ENCODE peak calls at places on chromosomes 12 and 14, in four cellular contexts. One of them, this sample, is unnamed.

GRCh38 chr12:15831315-15831993 is 42.3 kb upstream of the EPS8 start:
- DNase-seq in esophagus squamous epithelium: no peak
- DNase-seq in nephron progenitor cell: no peak
- DNase-seq in IMR-90: no peak
- DNase-seq in this sample: no peak

GRCh38 chr12:3122841-3123678 is 45.9 kb downstream of the TSPAN9 start:
- DNase-seq in esophagus squamous epithelium: no peak
- DNase-seq in nephron progenitor cell: no peak
- DNase-seq in IMR-90: peak
- DNase-seq in this sample: no peak

GRCh38 chr14:22996823-22997301 is 13.1 kb downstream of the C14orf93 start:
- DNase-seq in esophagus squamous epithelium: no peak
- DNase-seq in nephron progenitor cell: peak
- DNase-seq in IMR-90: no peak
- DNase-seq in this sample: no peak

GRCh38 chr12:101608301-101609133 is 13.7 kb downstream of the MYBPC1 start:
- DNase-seq in esophagus squamous epithelium: no peak
- DNase-seq in nephron progenitor cell: no peak
- DNase-seq in IMR-90: no peak
- DNase-seq in this sample: no peak

GRCh38 chr14:47277703-47278102 is 397.7 kb downstream of the MDGA2 start:
- DNase-seq in esophagus squamous epithelium: no peak
- DNase-seq in nephron progenitor cell: no peak
- DNase-seq in IMR-90: no peak
- DNase-seq in this sample: no peak

GRCh38 chr12:96534339-96534738 is 45.0 kb downstream of the CFAP54 start:
- DNase-seq in esophagus squamous epithelium: no peak
- DNase-seq in nephron progenitor cell: no peak
- DNase-seq in IMR-90: no peak
- DNase-seq in this sample: no peak

GRCh38 chr12:51441583-51441982 is 17.0 kb downstream of the SLC4A8 start:
- DNase-seq in esophagus squamous epithelium: no peak
- DNase-seq in nephron progenitor cell: no peak
- DNase-seq in IMR-90: peak
- DNase-seq in this sample: no peak

GRCh38 chr12:49854976-49855375 is 12.1 kb upstream of the BCDIN3D start:
- DNase-seq in esophagus squamous epithelium: no peak
- DNase-seq in nephron progenitor cell: no peak
- DNase-seq in IMR-90: no peak
- DNase-seq in this sample: no peak

GRCh38 chr12:104680506-104680905 is 223.8 kb downstream of the CHST11 start:
- DNase-seq in esophagus squamous epithelium: no peak
- DNase-seq in nephron progenitor cell: no peak
- DNase-seq in IMR-90: no peak
- DNase-seq in this sample: no peak

GRCh38 chr12:94795053-94795452 is 144.7 kb upstream of the TMCC3 start:
- DNase-seq in esophagus squamous epithelium: no peak
- DNase-seq in nephron progenitor cell: no peak
- DNase-seq in IMR-90: no peak
- DNase-seq in this sample: no peak

GRCh38 chr12:128942960-128943477 is 89.7 kb downstream of the GLT1D1 start:
- DNase-seq in esophagus squamous epithelium: no peak
- DNase-seq in nephron progenitor cell: no peak
- DNase-seq in IMR-90: no peak
- DNase-seq in this sample: no peak

GRCh38 chr12:50102186-50102585 is 1.6 kb upstream of the GPD1 start:
- DNase-seq in esophagus squamous epithelium: no peak
- DNase-seq in nephron progenitor cell: no peak
- DNase-seq in IMR-90: no peak
- DNase-seq in this sample: no peak

GRCh38 chr14:80587096-80587724 is 354.3 kb downstream of the CEP128 start:
- DNase-seq in esophagus squamous epithelium: no peak
- DNase-seq in nephron progenitor cell: no peak
- DNase-seq in IMR-90: peak
- DNase-seq in this sample: no peak

GRCh38 chr14:76998777-76999366 is 29.6 kb downstream of the IRF2BPL start:
- DNase-seq in esophagus squamous epithelium: no peak
- DNase-seq in nephron progenitor cell: no peak
- DNase-seq in IMR-90: no peak
- DNase-seq in this sample: no peak

GRCh38 chr14:67837011-67837624 is 17.5 kb downstream of the RAD51B start:
- DNase-seq in esophagus squamous epithelium: no peak
- DNase-seq in nephron progenitor cell: peak
- DNase-seq in IMR-90: peak
- DNase-seq in this sample: peak

GRCh38 chr12:41368006-41368405 is 179.9 kb downstream of the PDZRN4 start:
- DNase-seq in esophagus squamous epithelium: no peak
- DNase-seq in nephron progenitor cell: no peak
- DNase-seq in IMR-90: peak
- DNase-seq in this sample: no peak
- TF ChIP-seq CTCF in esophagus squamous epithelium: no peak
- TF ChIP-seq CTCF in nephron progenitor cell: no peak
- TF ChIP-seq CTCF in IMR-90: peak
- TF ChIP-seq CTCF in this sample: peak

DNA sequence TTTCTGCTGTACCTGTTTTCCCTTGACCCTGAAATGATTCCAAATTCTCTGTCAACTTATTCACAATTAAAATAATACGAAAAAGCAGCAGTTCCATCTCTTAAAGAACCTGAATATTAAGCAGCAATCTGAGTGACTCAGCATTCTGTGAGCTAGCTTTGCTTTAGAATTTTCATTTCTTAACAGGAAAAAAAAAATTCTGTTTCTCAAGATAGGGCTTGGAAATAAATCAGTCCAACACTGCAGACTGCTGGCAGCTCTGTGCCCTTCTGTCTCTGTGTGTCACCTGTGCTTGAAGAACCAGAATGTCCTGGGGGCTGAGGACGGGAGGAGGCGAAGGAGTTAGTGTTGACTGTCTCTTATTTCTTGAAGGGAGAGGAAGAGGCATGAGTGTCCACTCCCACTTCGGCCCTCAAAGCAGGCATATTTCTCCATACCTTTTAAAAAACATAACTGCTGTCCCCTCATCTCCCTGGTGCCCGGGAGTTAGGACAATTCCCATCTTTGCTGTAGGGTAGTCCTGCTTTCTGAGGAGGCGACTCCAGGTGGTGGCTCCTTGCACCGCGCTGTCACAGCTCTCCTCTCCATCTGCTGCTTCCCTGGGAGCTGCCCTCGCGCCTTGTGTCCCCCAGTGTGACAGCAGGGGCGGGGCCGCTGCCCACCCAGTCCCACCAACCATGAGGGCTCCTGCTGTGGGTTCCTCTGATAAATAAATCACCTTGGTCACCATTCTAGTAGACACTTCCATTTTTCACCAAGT is 203.1 kb downstream of the CALM1 start:
- DNase-seq in esophagus squamous epithelium: no peak
- DNase-seq in nephron progenitor cell: no peak
- DNase-seq in IMR-90: peak
- DNase-seq in this sample: no peak
- TF ChIP-seq CTCF in esophagus squamous epithelium: peak
- TF ChIP-seq CTCF in nephron progenitor cell: no peak
- TF ChIP-seq CTCF in IMR-90: peak
- TF ChIP-seq CTCF in this sample: no peak

GRCh38 chr12:5379737-5380496 is 52.0 kb upstream of the NTF3 start:
- DNase-seq in esophagus squamous epithelium: no peak
- DNase-seq in nephron progenitor cell: no peak
- DNase-seq in IMR-90: no peak
- DNase-seq in this sample: no peak
- TF ChIP-seq CTCF in esophagus squamous epithelium: no peak
- TF ChIP-seq CTCF in nephron progenitor cell: no peak
- TF ChIP-seq CTCF in IMR-90: no peak
- TF ChIP-seq CTCF in this sample: no peak

DNA sequence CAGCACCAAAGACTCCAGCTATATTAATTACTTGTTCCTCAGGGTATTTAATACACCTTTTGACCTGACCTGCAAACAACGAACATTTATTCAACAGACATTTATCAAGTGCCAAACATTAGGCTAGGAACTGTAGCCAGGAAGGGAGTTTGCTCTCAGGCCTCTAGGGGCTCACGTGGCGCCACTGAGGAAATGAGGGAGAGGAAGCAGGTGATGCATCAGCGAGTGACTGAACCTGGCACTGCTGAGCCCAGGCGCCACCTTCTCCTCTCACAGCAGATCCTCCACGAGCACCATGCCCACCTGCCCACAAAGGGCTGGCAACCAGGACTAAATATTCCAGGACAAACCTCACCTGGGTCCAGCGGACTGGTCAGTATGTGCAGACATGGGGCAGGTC is 50.2 kb downstream of the SETD3 start:
- DNase-seq in esophagus squamous epithelium: no peak
- DNase-seq in nephron progenitor cell: no peak
- DNase-seq in IMR-90: no peak
- DNase-seq in this sample: no peak
- TF ChIP-seq CTCF in esophagus squamous epithelium: no peak
- TF ChIP-seq CTCF in nephron progenitor cell: peak
- TF ChIP-seq CTCF in IMR-90: peak
- TF ChIP-seq CTCF in this sample: peak

GRCh38 chr12:108519558-108519957 is 4.5 kb downstream of the FICD start:
- DNase-seq in esophagus squamous epithelium: no peak
- DNase-seq in nephron progenitor cell: no peak
- DNase-seq in IMR-90: no peak
- DNase-seq in this sample: no peak
- TF ChIP-seq CTCF in esophagus squamous epithelium: no peak
- TF ChIP-seq CTCF in nephron progenitor cell: no peak
- TF ChIP-seq CTCF in IMR-90: no peak
- TF ChIP-seq CTCF in this sample: no peak

GRCh38 chr12:13044002-13044858 is at the start of gene FAM234B:
- DNase-seq in esophagus squamous epithelium: no peak
- DNase-seq in nephron progenitor cell: peak
- DNase-seq in IMR-90: peak
- DNase-seq in this sample: peak
- TF ChIP-seq CTCF in esophagus squamous epithelium: no peak
- TF ChIP-seq CTCF in nephron progenitor cell: peak
- TF ChIP-seq CTCF in IMR-90: no peak
- TF ChIP-seq CTCF in this sample: peak

GRCh38 chr12:85310456-85311076 is 30.5 kb downstream of the ALX1 start:
- DNase-seq in esophagus squamous epithelium: no peak
- DNase-seq in nephron progenitor cell: no peak
- DNase-seq in IMR-90: peak
- DNase-seq in this sample: no peak
- TF ChIP-seq CTCF in esophagus squamous epithelium: peak
- TF ChIP-seq CTCF in nephron progenitor cell: peak
- TF ChIP-seq CTCF in IMR-90: peak
- TF ChIP-seq CTCF in this sample: peak

DNA sequence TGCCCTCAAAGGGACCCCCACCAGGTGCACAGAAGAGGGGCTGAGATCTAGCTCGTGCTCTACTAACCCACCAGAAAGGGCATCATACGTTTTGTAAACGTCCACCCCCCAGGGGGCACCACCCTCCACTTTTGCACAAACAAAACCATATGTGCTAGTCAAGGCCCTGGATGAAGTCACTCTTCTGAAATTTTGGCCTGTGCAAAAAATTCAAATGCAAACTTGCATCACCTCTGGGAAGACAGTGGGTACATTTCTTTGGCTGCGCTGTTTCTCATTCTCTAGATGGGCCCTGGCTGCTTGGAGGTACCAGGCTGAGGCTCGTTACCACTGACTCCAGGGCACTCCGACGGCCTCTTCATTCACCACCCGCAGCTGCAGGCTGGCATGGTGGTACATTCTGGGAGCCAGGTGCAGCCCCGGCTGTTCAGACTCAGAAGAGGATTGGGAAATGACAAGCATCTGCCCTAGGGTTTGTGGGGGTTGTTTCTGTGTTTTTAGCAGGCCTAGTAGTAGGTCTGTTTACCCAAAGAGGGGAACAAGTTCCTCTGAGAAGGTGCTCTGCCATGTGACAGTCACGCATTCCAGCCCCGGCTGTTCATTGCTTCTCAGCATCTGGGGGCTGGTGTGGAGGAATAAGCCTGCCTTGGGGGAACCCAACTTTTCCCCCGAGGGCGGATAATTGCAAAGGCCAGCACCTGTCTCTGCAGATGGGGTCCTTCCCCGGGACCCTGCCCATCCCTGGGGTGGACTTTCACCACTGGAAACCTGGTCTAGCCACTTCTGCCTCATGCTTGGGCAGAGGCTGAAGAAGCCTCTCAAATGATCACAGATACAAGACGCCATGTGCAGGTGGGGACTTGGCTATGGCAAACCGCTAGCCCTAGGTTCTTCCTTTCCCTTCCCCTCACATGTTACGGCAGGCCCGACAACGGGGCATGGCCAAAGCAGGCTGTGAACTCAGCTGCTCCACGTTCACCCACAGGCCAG is 147.6 kb downstream of the DPF3 start:
- DNase-seq in esophagus squamous epithelium: no peak
- DNase-seq in nephron progenitor cell: no peak
- DNase-seq in IMR-90: peak
- DNase-seq in this sample: no peak
- TF ChIP-seq CTCF in esophagus squamous epithelium: no peak
- TF ChIP-seq CTCF in nephron progenitor cell: no peak
- TF ChIP-seq CTCF in IMR-90: peak
- TF ChIP-seq CTCF in this sample: no peak

GRCh38 chr14:93986972-93987371 is 10.1 kb upstream of the CCDC197 start:
- DNase-seq in esophagus squamous epithelium: no peak
- DNase-seq in nephron progenitor cell: peak
- DNase-seq in IMR-90: no peak
- DNase-seq in this sample: no peak

GRCh38 chr14:93984070-93984469 is 7.7 kb upstream of the ASB2 start:
- DNase-seq in esophagus squamous epithelium: no peak
- DNase-seq in nephron progenitor cell: no peak
- DNase-seq in IMR-90: peak
- DNase-seq in this sample: no peak

GRCh38 chr14:93982684-93983007 is 6.3 kb upstream of the ASB2 start:
- DNase-seq in esophagus squamous epithelium: no peak
- DNase-seq in nephron progenitor cell: no peak
- DNase-seq in IMR-90: no peak
- DNase-seq in this sample: no peak

GRCh38 chr14:93987376-93987775 is 9.7 kb upstream of the CCDC197 start:
- DNase-seq in esophagus squamous epithelium: no peak
- DNase-seq in nephron progenitor cell: no peak
- DNase-seq in IMR-90: no peak
- DNase-seq in this sample: no peak

GRCh38 chr14:93984987-93985410 is 8.6 kb upstream of the ASB2 start:
- DNase-seq in esophagus squamous epithelium: no peak
- DNase-seq in nephron progenitor cell: peak
- DNase-seq in IMR-90: peak
- DNase-seq in this sample: peak
- TF ChIP-seq CTCF in esophagus squamous epithelium: peak
- TF ChIP-seq CTCF in nephron progenitor cell: no peak
- TF ChIP-seq CTCF in IMR-90: peak
- TF ChIP-seq CTCF in this sample: peak